ENCODE peak calls at places on chromosome 3, in five cellular contexts. One of them, this sample, is unnamed. For H3K36me3, the result is how much of the 10 kb centered on the place peaks cover.

GRCh38 chr3:177336841-177337430 is 139.7 kb upstream of the TBL1XR1 start:
- DNase-seq in fibroblast of lung: peak
- DNase-seq in brain microvascular endothelial cell: peak
- DNase-seq in GM23338: no peak
- DNase-seq in MM.1S: no peak
- DNase-seq in this sample: no peak

GRCh38 chr3:34207826-34208225 is 409.4 kb downstream of the PDCD6IP start:
- DNase-seq in MM.1S: no peak
- DNase-seq in brain microvascular endothelial cell: no peak
- DNase-seq in GM23338: no peak
- DNase-seq in fibroblast of lung: no peak
- DNase-seq in this sample: no peak

GRCh38 chr3:125129512-125129962 is 73.7 kb upstream of the HEG1 start:
- DNase-seq in MM.1S: no peak
- DNase-seq in fibroblast of lung: peak
- DNase-seq in brain microvascular endothelial cell: peak
- DNase-seq in GM23338: no peak
- DNase-seq in this sample: peak

GRCh38 chr3:178083906-178084823 is 452.1 kb upstream of the KCNMB2 start:
- DNase-seq in GM23338: peak
- DNase-seq in fibroblast of lung: peak
- DNase-seq in brain microvascular endothelial cell: peak
- DNase-seq in MM.1S: peak
- DNase-seq in this sample: no peak

GRCh38 chr3:157310329-157311065 is 126.2 kb upstream of the PTX3 start:
- DNase-seq in brain microvascular endothelial cell: no peak
- DNase-seq in GM23338: peak
- DNase-seq in fibroblast of lung: no peak
- DNase-seq in MM.1S: peak
- DNase-seq in this sample: no peak

GRCh38 chr3:99172736-99173657 is 271.5 kb upstream of the DCBLD2 start:
- DNase-seq in fibroblast of lung: peak
- DNase-seq in MM.1S: peak
- DNase-seq in GM23338: peak
- DNase-seq in brain microvascular endothelial cell: peak
- DNase-seq in this sample: peak

GRCh38 chr3:8529738-8530525 is 28.3 kb downstream of the LMCD1 start:
- DNase-seq in fibroblast of lung: peak
- DNase-seq in brain microvascular endothelial cell: no peak
- DNase-seq in GM23338: no peak
- DNase-seq in MM.1S: no peak
- DNase-seq in this sample: no peak

GRCh38 chr3:125191256-125191655 is 21.3 kb downstream of the SLC12A8 start:
- DNase-seq in fibroblast of lung: peak
- DNase-seq in brain microvascular endothelial cell: no peak
- DNase-seq in GM23338: no peak
- DNase-seq in MM.1S: no peak
- DNase-seq in this sample: no peak

GRCh38 chr3:69718832-69719231 is 20.4 kb upstream of the MITF start:
- DNase-seq in brain microvascular endothelial cell: no peak
- DNase-seq in fibroblast of lung: no peak
- DNase-seq in MM.1S: no peak
- DNase-seq in GM23338: peak
- DNase-seq in this sample: no peak

GRCh38 chr3:197338586-197338985 is 40.2 kb upstream of the DLG1 start:
- DNase-seq in MM.1S: no peak
- DNase-seq in GM23338: no peak
- DNase-seq in brain microvascular endothelial cell: no peak
- DNase-seq in fibroblast of lung: no peak
- DNase-seq in this sample: no peak

GRCh38 chr3:140053011-140053702 is 118.2 kb downstream of the CLSTN2 start:
- DNase-seq in brain microvascular endothelial cell: no peak
- DNase-seq in MM.1S: no peak
- DNase-seq in fibroblast of lung: no peak
- DNase-seq in GM23338: no peak
- DNase-seq in this sample: no peak

GRCh38 chr3:25235471-25235870 is 192.6 kb upstream of the RARB start:
- DNase-seq in fibroblast of lung: no peak
- DNase-seq in GM23338: no peak
- DNase-seq in MM.1S: no peak
- DNase-seq in brain microvascular endothelial cell: peak
- DNase-seq in this sample: no peak

GRCh38 chr3:29922990-29923746 is 642.3 kb downstream of the RBMS3 start:
- DNase-seq in brain microvascular endothelial cell: peak
- DNase-seq in fibroblast of lung: peak
- DNase-seq in MM.1S: no peak
- DNase-seq in GM23338: no peak
- DNase-seq in this sample: no peak

GRCh38 chr3:64111872-64112271 is 88.6 kb upstream of the PSMD6 start:
- DNase-seq in GM23338: peak
- DNase-seq in fibroblast of lung: no peak
- DNase-seq in MM.1S: no peak
- DNase-seq in brain microvascular endothelial cell: no peak
- DNase-seq in this sample: no peak

GRCh38 chr3:172317984-172318383 is 130.3 kb downstream of the GHSR start:
- DNase-seq in brain microvascular endothelial cell: peak
- DNase-seq in fibroblast of lung: peak
- DNase-seq in GM23338: no peak
- DNase-seq in MM.1S: no peak
- DNase-seq in this sample: peak

GRCh38 chr3:52052831-52053306 is 3.5 kb downstream of the DUSP7 start:
- DNase-seq in brain microvascular endothelial cell: peak
- DNase-seq in GM23338: peak
- DNase-seq in MM.1S: no peak
- DNase-seq in fibroblast of lung: peak
- DNase-seq in this sample: peak

GRCh38 chr3:64680334-64680733 is 7.5 kb downstream of the ADAMTS9 start:
- DNase-seq in MM.1S: no peak
- DNase-seq in fibroblast of lung: no peak
- DNase-seq in GM23338: no peak
- DNase-seq in brain microvascular endothelial cell: no peak
- DNase-seq in this sample: no peak

GRCh38 chr3:141575879-141576743 is 89.3 kb downstream of the RASA2 start:
- DNase-seq in brain microvascular endothelial cell: no peak
- DNase-seq in fibroblast of lung: peak
- DNase-seq in MM.1S: peak
- DNase-seq in GM23338: peak
- DNase-seq in this sample: no peak

GRCh38 chr3:51751287-51751686 is 27.8 kb downstream of the IQCF6 start:
- DNase-seq in fibroblast of lung: no peak
- DNase-seq in brain microvascular endothelial cell: no peak
- DNase-seq in GM23338: no peak
- DNase-seq in MM.1S: no peak
- DNase-seq in this sample: no peak

GRCh38 chr3:49026536-49026935 is 2.7 kb downstream of the IMPDH2 start:
- DNase-seq in brain microvascular endothelial cell: no peak
- DNase-seq in fibroblast of lung: no peak
- DNase-seq in GM23338: no peak
- DNase-seq in MM.1S: no peak
- DNase-seq in this sample: no peak

GRCh38 chr3:49028298-49028672 is 913 bp downstream of the IMPDH2 start:
- DNase-seq in MM.1S: no peak
- DNase-seq in brain microvascular endothelial cell: no peak
- DNase-seq in GM23338: no peak
- DNase-seq in fibroblast of lung: no peak
- DNase-seq in this sample: no peak

GRCh38 chr3:49025793-49026520 is 3.2 kb downstream of the IMPDH2 start:
- DNase-seq in fibroblast of lung: no peak
- DNase-seq in brain microvascular endothelial cell: no peak
- DNase-seq in GM23338: no peak
- DNase-seq in MM.1S: no peak
- DNase-seq in this sample: no peak

GRCh38 chr3:49028673-49029562 is at the start of gene IMPDH2:
- DNase-seq in fibroblast of lung: peak
- DNase-seq in brain microvascular endothelial cell: peak
- DNase-seq in MM.1S: peak
- DNase-seq in GM23338: peak
- DNase-seq in this sample: peak

GRCh38 chr3:49027634-49028033 is 1.6 kb downstream of the IMPDH2 start:
- DNase-seq in fibroblast of lung: no peak
- DNase-seq in GM23338: no peak
- DNase-seq in brain microvascular endothelial cell: no peak
- DNase-seq in MM.1S: no peak
- DNase-seq in this sample: no peak
- H3K36me3 ChIP-seq in fibroblast of lung: under half
- H3K36me3 ChIP-seq in GM23338: half or more
- H3K36me3 ChIP-seq in brain microvascular endothelial cell: half or more
- H3K36me3 ChIP-seq in MM.1S: under half
- H3K36me3 ChIP-seq in this sample: under half

GRCh38 chr3:122692674-122693073 is 12.0 kb downstream of the PARP14 start:
- DNase-seq in GM23338: no peak
- DNase-seq in MM.1S: no peak
- DNase-seq in brain microvascular endothelial cell: no peak
- DNase-seq in fibroblast of lung: no peak
- DNase-seq in this sample: no peak
- H3K36me3 ChIP-seq in GM23338: under half
- H3K36me3 ChIP-seq in MM.1S: under half
- H3K36me3 ChIP-seq in brain microvascular endothelial cell: under half
- H3K36me3 ChIP-seq in fibroblast of lung: under half
- H3K36me3 ChIP-seq in this sample: under half

DNA sequence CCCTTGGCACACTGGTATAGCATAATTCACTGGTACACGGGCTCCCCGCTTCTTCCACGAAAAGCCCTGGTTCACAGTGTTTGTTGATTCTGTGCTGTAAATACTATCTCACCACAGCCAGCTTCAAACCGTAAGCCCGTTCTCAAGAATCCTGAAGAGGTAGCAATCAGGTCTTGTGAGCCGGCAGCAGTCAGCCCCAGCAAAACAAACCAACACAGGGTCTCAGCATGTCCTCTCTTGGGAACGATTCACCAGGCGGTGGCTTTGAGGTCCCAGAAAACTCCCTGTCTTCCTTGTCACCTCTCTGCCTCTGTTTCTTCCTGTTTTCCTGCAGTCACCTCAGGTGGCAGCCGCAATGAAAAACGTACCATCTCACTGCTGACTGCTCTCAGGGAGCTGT is 19.1 kb upstream of the FAM3D start:
- DNase-seq in GM23338: no peak
- DNase-seq in fibroblast of lung: no peak
- DNase-seq in MM.1S: no peak
- DNase-seq in brain microvascular endothelial cell: no peak
- DNase-seq in this sample: no peak
- H3K36me3 ChIP-seq in GM23338: under half
- H3K36me3 ChIP-seq in fibroblast of lung: under half
- H3K36me3 ChIP-seq in MM.1S: under half
- H3K36me3 ChIP-seq in brain microvascular endothelial cell: under half
- H3K36me3 ChIP-seq in this sample: under half

GRCh38 chr3:169143471-169143870 is 520.0 kb downstream of the MECOM start:
- DNase-seq in brain microvascular endothelial cell: no peak
- DNase-seq in fibroblast of lung: no peak
- DNase-seq in MM.1S: no peak
- DNase-seq in GM23338: no peak
- DNase-seq in this sample: no peak
- H3K36me3 ChIP-seq in brain microvascular endothelial cell: under half
- H3K36me3 ChIP-seq in fibroblast of lung: under half
- H3K36me3 ChIP-seq in MM.1S: under half
- H3K36me3 ChIP-seq in GM23338: under half
- H3K36me3 ChIP-seq in this sample: under half